ENCODE peak calls at places on chromosomes 4 and X, in nine cellular contexts. I is tibial nerve, O is right lobe of liver, G is fibroblast of mammary gland, F is T-helper 2 cell, B is NCI-H1694 treated with DMSO at 0.1 percent for 48 hours, W is uterus, A is right atrium auricular region, C is hippocampal formation. D is an unnamed sample.

GRCh38 chr4:121428721-121429120 is 47.9 kb upstream of the QRFPR start:
- DNase-seq in A (no peak), W (no peak), F (no peak), C (no peak), G (peak), B (no peak), I (no peak), O (no peak), D (no peak)

GRCh38 chr4:151573945-151574344 is 165.0 kb downstream of the FHIP1A start:
- DNase-seq in B (no peak), A (no peak), C (no peak), I (no peak), G (peak), O (no peak), W (no peak), F (no peak), D (no peak)

GRCh38 chrX:103347682-103348397 is 8.5 kb upstream of the TCEAL9 start:
- DNase-seq in F (no peak), A (no peak), C (no peak), B (no peak), G (no peak), I (no peak), W (no peak), O (no peak), D (no peak)

GRCh38 chrX:39855748-39856129 is 242.0 kb downstream of the BCOR start:
- DNase-seq in B (peak), A (no peak), I (no peak), O (no peak), F (peak), W (no peak), G (peak), C (no peak), D (peak)

GRCh38 chrX:124347242-124347641 is 879 bp downstream of the SH2D1A start:
- DNase-seq in B (no peak), W (no peak), O (no peak), A (no peak), G (no peak), F (no peak), I (no peak), C (no peak), D (no peak)

GRCh38 chr4:56653461-56654237 is 27.4 kb downstream of the HOPX start:
- DNase-seq in A (no peak), G (no peak), B (no peak), I (no peak), F (peak), W (no peak), O (no peak), C (no peak), D (no peak)

GRCh38 chrX:17192111-17192510 is 182.9 kb upstream of the NHS start:
- DNase-seq in O (no peak), I (no peak), F (no peak), C (no peak), W (no peak), B (no peak), G (peak), A (no peak), D (no peak)

GRCh38 chr4:117417856-117418255 is 332.5 kb upstream of the TRAM1L1 start:
- DNase-seq in B (no peak), A (no peak), G (no peak), F (no peak), I (no peak), W (no peak), C (no peak), O (no peak), D (no peak)

GRCh38 chrX:69024931-69025330 is 140.3 kb downstream of the PJA1 start:
- DNase-seq in O (no peak), I (peak), A (peak), C (no peak), B (no peak), G (peak), W (peak), F (no peak), D (no peak)

GRCh38 chr4:8609824-8610350 is 17.3 kb downstream of the CPZ start:
- DNase-seq in F (no peak), I (no peak), W (no peak), B (no peak), C (no peak), G (no peak), A (no peak), O (no peak), D (no peak)

GRCh38 chr4:186657766-186658165 is 65.9 kb downstream of the FAT1 start:
- DNase-seq in O (no peak), C (no peak), I (no peak), F (no peak), G (peak), B (no peak), W (no peak), A (no peak), D (no peak)

GRCh38 chrX:17417411-17417810 is 42.4 kb downstream of the NHS start:
- DNase-seq in C (no peak), W (no peak), B (no peak), F (no peak), G (no peak), A (no peak), O (no peak), I (no peak), D (no peak)

GRCh38 chrX:152821145-152821765 is 9.3 kb downstream of the CETN2 start:
- DNase-seq in A (no peak), W (no peak), O (no peak), B (peak), G (peak), I (no peak), C (no peak), F (no peak), D (no peak)

GRCh38 chrX:39762266-39762841 is 335.4 kb downstream of the BCOR start:
- DNase-seq in C (no peak), B (no peak), W (no peak), I (no peak), F (no peak), O (no peak), A (no peak), G (peak), D (no peak)

GRCh38 chr4:78937837-78938236 is 1.4 kb downstream of the PAQR3 start:
- DNase-seq in B (no peak), I (no peak), A (no peak), C (no peak), F (no peak), G (peak), W (no peak), O (no peak), D (no peak)

GRCh38 chrX:35499071-35499862 is 298.9 kb upstream of the MAGEB16 start:
- DNase-seq in W (no peak), C (no peak), A (no peak), I (no peak), G (no peak), B (no peak), O (no peak), F (no peak), D (no peak)

GRCh38 chr4:154574311-154574710 is 11.5 kb downstream of the FGB start:
- DNase-seq in W (no peak), C (no peak), I (no peak), B (no peak), G (peak), F (no peak), A (no peak), O (no peak), D (no peak)

GRCh38 chrX:51747671-51748070 is 4.4 kb downstream of the GSPT2 start:
- DNase-seq in A (no peak), F (no peak), W (no peak), O (no peak), C (no peak), G (peak), I (no peak), B (no peak), D (no peak)

GRCh38 chr4:174873931-174874330 is 44.2 kb upstream of the ADAM29 start:
- DNase-seq in O (no peak), G (peak), A (no peak), F (no peak), B (no peak), C (no peak), W (no peak), I (no peak), D (no peak)

GRCh38 chrX:23764183-23764582 is 18.8 kb upstream of the SAT1 start:
- DNase-seq in O (no peak), I (no peak), C (no peak), B (no peak), A (no peak), F (no peak), G (no peak), W (no peak), D (no peak)

GRCh38 chrX:86348669-86349068 is 200.4 kb downstream of the DACH2 start:
- DNase-seq in O (no peak), W (no peak), C (no peak), A (no peak), G (no peak), B (no peak), I (no peak), F (no peak), D (no peak)

GRCh38 chr4:148225639-148226038 is 216.6 kb downstream of the NR3C2 start:
- DNase-seq in I (no peak), W (no peak), F (no peak), O (no peak), A (no peak), B (no peak), G (peak), C (no peak), D (no peak)

GRCh38 chrX:65463550-65463949 is 71.0 kb downstream of the LAS1L start:
- DNase-seq in I (no peak), G (no peak), A (no peak), O (no peak), B (no peak), C (no peak), W (no peak), F (no peak), D (no peak)

GRCh38 chr4:53321151-53321987 is 44.5 kb downstream of the SCFD2 start:
- DNase-seq in C (no peak), O (no peak), W (no peak), G (peak), I (no peak), B (no peak), F (no peak), A (no peak), D (no peak)

GRCh38 chr4:150332086-150332485 is 249.9 kb upstream of the MAB21L2 start:
- DNase-seq in C (no peak), B (no peak), W (no peak), G (no peak), F (no peak), A (no peak), O (no peak), I (no peak), D (no peak)

GRCh38 chrX:150028692-150029091 is 90.4 kb upstream of the EOLA2 start:
- DNase-seq in C (no peak), F (no peak), B (no peak), G (no peak), W (no peak), I (no peak), A (no peak), O (no peak), D (no peak)

GRCh38 chrX:49185062-49185394 is 1.1 kb downstream of the PRICKLE3 start:
- DNase-seq in A (no peak), O (no peak), I (no peak), G (no peak), F (no peak), W (no peak), C (no peak), B (no peak), D (no peak)

GRCh38 chr4:24007740-24008348 is 118.0 kb upstream of the PPARGC1A start:
- DNase-seq in F (no peak), C (no peak), O (peak), I (no peak), W (no peak), G (no peak), B (no peak), A (no peak), D (no peak)

GRCh38 chrX:115229337-115229991 is 4.4 kb downstream of the LRCH2 start:
- DNase-seq in O (no peak), B (no peak), A (no peak), C (no peak), W (no peak), I (no peak), F (no peak), G (no peak), D (no peak)

GRCh38 chr4:140856692-140857091 is 100.5 kb upstream of the TBC1D9 start:
- DNase-seq in O (no peak), I (no peak), A (no peak), F (no peak), G (peak), C (no peak), B (peak), W (peak), D (no peak)

GRCh38 chr4:168487821-168488162 is 7.5 kb upstream of the DDX60L start:
- DNase-seq in G (no peak), I (no peak), A (no peak), B (no peak), C (no peak), O (no peak), W (no peak), F (no peak), D (no peak)

GRCh38 chrX:129318375-129318774 is 204.9 kb downstream of the SMARCA1 start:
- DNase-seq in I (no peak), O (no peak), W (no peak), C (peak), G (peak), B (peak), F (no peak), A (no peak), D (no peak)

GRCh38 chrX:71871367-71871766 is 39.3 kb upstream of the NHSL2 start:
- DNase-seq in B (no peak), C (no peak), W (no peak), G (peak), O (no peak), A (no peak), F (no peak), I (peak), D (no peak)

GRCh38 chrX:31279359-31279758 is 207.5 kb upstream of the FTHL17 start:
- DNase-seq in C (no peak), I (no peak), F (no peak), G (peak), B (no peak), W (no peak), A (no peak), O (no peak), D (no peak)